ENCODE peak calls at places on chromosomes 13 and 19, in eight cellular contexts. L, N, V, Q, F, X, U and B are unnamed samples.

GRCh38 chr13:49240017-49240416 is 7.7 kb upstream of the CDADC1 start:
- DNase-seq in F (no peak), U (peak; percentile 9), Q (no peak), V (no peak), N (peak; percentile 24), X (no peak), L (no peak), B (peak; percentile 52)

GRCh38 chr19:32404939-32405430 is 585 bp upstream of the DPY19L3 start:
- DNase-seq in F (peak; percentile 78), L (peak; percentile 71), U (no peak), N (no peak), V (peak; percentile 87), X (no peak), Q (peak; percentile 64), B (peak; percentile 19)

GRCh38 chr13:40780822-40781401 is 8.5 kb upstream of the SLC25A15 start:
- DNase-seq in Q (no peak), L (no peak), U (no peak), X (no peak), N (no peak), F (no peak), V (no peak), B (no peak)

GRCh38 chr13:56735537-56735942 is 405.2 kb upstream of the PRR20A start:
- DNase-seq in F (no peak), X (no peak), L (no peak), Q (no peak), U (no peak), N (no peak), V (no peak), B (no peak)

GRCh38 chr13:108968566-108968965 is 339.2 kb downstream of the MYO16 start:
- DNase-seq in N (no peak), V (no peak), F (no peak), Q (no peak), X (no peak), L (no peak), U (no peak), B (no peak)

GRCh38 chr13:23506821-23507210 is 63.4 kb upstream of the TNFRSF19 start:
- DNase-seq in Q (no peak), N (no peak), U (no peak), F (no peak), X (no peak), L (no peak), V (no peak), B (peak; percentile 17)

GRCh38 chr13:20192470-20193141 is at the start of gene GJB2:
- DNase-seq in L (no peak), X (no peak), Q (no peak), N (no peak), V (no peak), F (no peak), U (no peak), B (peak; percentile 49)

GRCh38 chr13:23949200-23949599 is 51.9 kb upstream of the C1QTNF9B start:
- DNase-seq in Q (no peak), U (no peak), N (no peak), L (no peak), F (no peak), X (no peak), V (no peak), B (no peak)

GRCh38 chr13:43546260-43546659 is 240.5 kb downstream of the ENOX1 start:
- DNase-seq in F (no peak), Q (peak; percentile 14), N (no peak), L (peak; percentile 60), V (no peak), U (no peak), X (no peak), B (no peak)

GRCh38 chr13:73338389-73338788 is 279.6 kb downstream of the KLF5 start:
- DNase-seq in X (no peak), N (no peak), Q (no peak), U (no peak), V (no peak), F (no peak), L (no peak), B (no peak)

GRCh38 chr13:73341748-73342147 is 282.9 kb downstream of the KLF5 start:
- DNase-seq in U (no peak), Q (no peak), X (no peak), N (no peak), F (no peak), L (no peak), V (no peak), B (peak; percentile 46)

GRCh38 chr13:73339086-73339485 is 280.3 kb downstream of the KLF5 start:
- DNase-seq in V (no peak), X (no peak), F (no peak), L (no peak), U (no peak), N (no peak), Q (no peak), B (no peak)

GRCh38 chr13:73337511-73337910 is 278.7 kb downstream of the KLF5 start:
- DNase-seq in X (no peak), N (no peak), F (no peak), Q (no peak), U (no peak), L (no peak), V (no peak), B (no peak)

GRCh38 chr13:73340069-73340468 is 281.3 kb downstream of the KLF5 start:
- DNase-seq in N (no peak), U (no peak), Q (no peak), L (no peak), F (no peak), X (no peak), V (no peak), B (peak; percentile 25)
- H3K4me1 ChIP-seq in N (no peaks in the 10 kb centered on the region), U (no peaks in the 10 kb centered on the region), Q (no peaks in the 10 kb centered on the region), L (no peaks in the 10 kb centered on the region), F (no peaks in the 10 kb centered on the region), X (no peaks in the 10 kb centered on the region), V (no peaks in the 10 kb centered on the region), B (peaks cover 50% of the 10 kb centered on the region)

GRCh38 chr19:45098521-45099464 is 5.8 kb downstream of the PPP1R37 start:
- DNase-seq in X (no peak), L (peak; percentile 45), U (no peak), V (no peak), F (no peak), Q (peak; percentile 76), N (no peak), B (no peak)
- H3K4me1 ChIP-seq in X (peaks cover 20% of the 10 kb centered on the region), L (peaks cover 95% of the 10 kb centered on the region), U (peaks cover 35% of the 10 kb centered on the region), V (peaks cover 67% of the 10 kb centered on the region), F (peaks cover 59% of the 10 kb centered on the region), Q (peaks cover 93% of the 10 kb centered on the region), N (peaks cover 64% of the 10 kb centered on the region), B (peaks cover 27% of the 10 kb centered on the region)

GRCh38 chr19:18506545-18506944 is 15.3 kb downstream of the ELL start:
- DNase-seq in L (no peak), U (no peak), X (no peak), V (no peak), N (no peak), F (no peak), Q (no peak), B (no peak)
- H3K4me1 ChIP-seq in L (peaks cover 94% of the 10 kb centered on the region), U (peaks cover 47% of the 10 kb centered on the region), X (peaks cover 69% of the 10 kb centered on the region), V (peaks cover 80% of the 10 kb centered on the region), N (peaks cover 87% of the 10 kb centered on the region), F (peaks cover 34% of the 10 kb centered on the region), Q (peaks cover 94% of the 10 kb centered on the region), B (peaks cover 16% of the 10 kb centered on the region)

GRCh38 chr13:76885203-76886004 is 801 bp downstream of the KCTD12 start:
- DNase-seq in U (peak; percentile 21), F (peak; percentile 63), L (peak; percentile 81), V (peak; percentile 88), N (peak; percentile 29), Q (peak; percentile 46), X (no peak), B (peak; percentile 51)
- H3K4me1 ChIP-seq in U (peaks cover 18% of the 10 kb centered on the region), F (no peaks in the 10 kb centered on the region), L (peaks cover 63% of the 10 kb centered on the region), V (peaks cover 7% of the 10 kb centered on the region), N (peaks cover 12% of the 10 kb centered on the region), Q (no peaks in the 10 kb centered on the region), X (peaks cover 5% of the 10 kb centered on the region), B (peaks cover 14% of the 10 kb centered on the region)

GRCh38 chr13:83003185-83003584 is 879.1 kb downstream of the SLITRK1 start:
- DNase-seq in N (no peak), U (no peak), V (no peak), X (no peak), Q (no peak), F (no peak), L (no peak), B (no peak)

GRCh38 chr13:83007226-83007625 is 875.0 kb downstream of the SLITRK1 start:
- DNase-seq in V (no peak), F (no peak), Q (no peak), X (no peak), N (no peak), U (no peak), L (no peak), B (no peak)

GRCh38 chr13:83009987-83010386 is 872.3 kb downstream of the SLITRK1 start:
- DNase-seq in F (no peak), N (no peak), U (no peak), X (no peak), Q (no peak), L (no peak), V (no peak), B (no peak)

DNA sequence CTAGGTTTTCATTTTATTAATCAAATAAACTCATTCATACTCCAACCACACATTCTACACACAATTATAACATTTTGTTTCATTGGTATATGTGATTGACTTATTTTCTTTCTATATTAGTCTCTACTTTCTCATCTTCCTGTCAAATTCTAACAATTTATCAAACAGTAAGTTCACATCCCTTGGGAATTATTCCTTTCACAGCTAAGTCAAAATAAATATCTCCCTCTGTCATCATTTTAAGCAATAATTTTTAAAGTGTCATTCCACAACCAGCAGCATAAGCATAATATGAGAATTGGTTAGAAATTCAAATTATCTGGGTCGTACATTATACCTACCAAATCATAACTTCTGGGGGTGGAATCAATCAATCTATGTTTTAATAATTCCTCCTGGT is 873.8 kb downstream of the SLITRK1 start:
- DNase-seq in X (no peak), U (no peak), F (no peak), V (no peak), L (no peak), N (no peak), Q (no peak), B (no peak)
- H3K4me1 ChIP-seq in X (no peaks in the 10 kb centered on the region), U (no peaks in the 10 kb centered on the region), F (no peaks in the 10 kb centered on the region), V (no peaks in the 10 kb centered on the region), L (no peaks in the 10 kb centered on the region), N (no peaks in the 10 kb centered on the region), Q (no peaks in the 10 kb centered on the region), B (peaks cover 5% of the 10 kb centered on the region)

GRCh38 chr19:3367572-3368440 is 1.4 kb downstream of the NFIC start:
- DNase-seq in N (no peak), X (no peak), F (no peak), Q (no peak), U (no peak), L (no peak), V (no peak), B (no peak)

GRCh38 chr19:3365447-3366103 is 808 bp upstream of the NFIC start:
- DNase-seq in U (no peak), F (peak; percentile 70), V (peak; percentile 83), X (no peak), N (no peak), L (peak; percentile 75), Q (peak; percentile 80), B (peak; percentile 52)

GRCh38 chr19:3366761-3367571 is 583 bp downstream of the NFIC start:
- DNase-seq in Q (peak; percentile 74), X (no peak), N (no peak), U (no peak), L (peak; percentile 56), F (no peak), V (peak; percentile 85), B (peak; percentile 15)

GRCh38 chr19:3365093-3365446 is 1.3 kb upstream of the NFIC start:
- DNase-seq in F (no peak), U (no peak), L (no peak), X (no peak), V (no peak), Q (no peak), N (no peak), B (no peak)

GRCh38 chr19:3366104-3366760 is at the start of gene NFIC:
- DNase-seq in N (no peak), F (peak; percentile 82), U (no peak), L (peak; percentile 84), X (no peak), Q (peak; percentile 85), V (peak; percentile 90), B (peak; percentile 50)
- H3K4me1 ChIP-seq in N (peaks cover 22% of the 10 kb centered on the region), F (peaks cover 9% of the 10 kb centered on the region), U (peaks cover 29% of the 10 kb centered on the region), L (peaks cover 96% of the 10 kb centered on the region), X (peaks cover 35% of the 10 kb centered on the region), Q (peaks cover 35% of the 10 kb centered on the region), V (peaks cover 33% of the 10 kb centered on the region), B (peaks cover 22% of the 10 kb centered on the region)